ENCODE peak calls at places on chromosomes 3 and 15, in four cellular contexts. One of them, this sample, is unnamed.
A peak's percentile ranks its signal among the peaks of the same experiment; 100 is the strongest.

GRCh38 chr15:64833690-64834089 is 8.0 kb upstream of the PLEKHO2 start:
- DNase-seq in activated T-helper 2 cell treated with anti-CD3 and anti-CD28 coated beads, Interferon-gamma antibody, Interleukin-2, Interleukin-4, amounts not matched to agents 10 μg/mL and 5 μg/mL and 100 μg/mL, durations not matched to agents 14 hours and 24 hours and 36 hours: no peak
- DNase-seq in AG08396: no peak
- DNase-seq in progenitor cell of endocrine pancreas: no peak
- DNase-seq in this sample: no peak

GRCh38 chr3:146801492-146801891 is 196.3 kb upstream of the PLSCR5 start:
- DNase-seq in activated T-helper 2 cell treated with anti-CD3 and anti-CD28 coated beads, Interferon-gamma antibody, Interleukin-2, Interleukin-4, amounts not matched to agents 10 μg/mL and 5 μg/mL and 100 μg/mL, durations not matched to agents 14 hours and 24 hours and 36 hours: no peak
- DNase-seq in progenitor cell of endocrine pancreas: no peak
- DNase-seq in AG08396: no peak
- DNase-seq in this sample: no peak

GRCh38 chr3:183178833-183179549 is 16.5 kb upstream of the LAMP3 start:
- DNase-seq in AG08396: peak; percentile 55
- DNase-seq in progenitor cell of endocrine pancreas: peak; percentile 46
- DNase-seq in activated T-helper 2 cell treated with anti-CD3 and anti-CD28 coated beads, Interferon-gamma antibody, Interleukin-2, Interleukin-4, amounts not matched to agents 10 μg/mL and 5 μg/mL and 100 μg/mL, durations not matched to agents 14 hours and 24 hours and 36 hours: no peak
- DNase-seq in this sample: peak; percentile 61

GRCh38 chr15:68578960-68579935 is at the start of gene CORO2B:
- DNase-seq in progenitor cell of endocrine pancreas: peak; percentile 32
- DNase-seq in activated T-helper 2 cell treated with anti-CD3 and anti-CD28 coated beads, Interferon-gamma antibody, Interleukin-2, Interleukin-4, amounts not matched to agents 10 μg/mL and 5 μg/mL and 100 μg/mL, durations not matched to agents 14 hours and 24 hours and 36 hours: no peak
- DNase-seq in AG08396: peak; percentile 76
- DNase-seq in this sample: peak; percentile 32

GRCh38 chr15:65391732-65392131 is 13.9 kb upstream of the IGDCC3 start:
- DNase-seq in AG08396: no peak
- DNase-seq in progenitor cell of endocrine pancreas: no peak
- DNase-seq in activated T-helper 2 cell treated with anti-CD3 and anti-CD28 coated beads, Interferon-gamma antibody, Interleukin-2, Interleukin-4, amounts not matched to agents 10 μg/mL and 5 μg/mL and 100 μg/mL, durations not matched to agents 14 hours and 24 hours and 36 hours: no peak
- DNase-seq in this sample: no peak

GRCh38 chr3:4979401-4980228 is at the start of gene BHLHE40:
- DNase-seq in progenitor cell of endocrine pancreas: no peak
- DNase-seq in activated T-helper 2 cell treated with anti-CD3 and anti-CD28 coated beads, Interferon-gamma antibody, Interleukin-2, Interleukin-4, amounts not matched to agents 10 μg/mL and 5 μg/mL and 100 μg/mL, durations not matched to agents 14 hours and 24 hours and 36 hours: no peak
- DNase-seq in AG08396: no peak
- DNase-seq in this sample: no peak

GRCh38 chr3:198028718-198029117 is 68.7 kb downstream of the LMLN start:
- DNase-seq in activated T-helper 2 cell treated with anti-CD3 and anti-CD28 coated beads, Interferon-gamma antibody, Interleukin-2, Interleukin-4, amounts not matched to agents 10 μg/mL and 5 μg/mL and 100 μg/mL, durations not matched to agents 14 hours and 24 hours and 36 hours: no peak
- DNase-seq in progenitor cell of endocrine pancreas: no peak
- DNase-seq in AG08396: no peak
- DNase-seq in this sample: no peak

GRCh38 chr3:138314751-138315150 is 14.9 kb downstream of the NME9 start:
- DNase-seq in progenitor cell of endocrine pancreas: no peak
- DNase-seq in AG08396: no peak
- DNase-seq in activated T-helper 2 cell treated with anti-CD3 and anti-CD28 coated beads, Interferon-gamma antibody, Interleukin-2, Interleukin-4, amounts not matched to agents 10 μg/mL and 5 μg/mL and 100 μg/mL, durations not matched to agents 14 hours and 24 hours and 36 hours: no peak
- DNase-seq in this sample: no peak

GRCh38 chr3:61181874-61182273 is 69.4 kb downstream of the FHIT start:
- DNase-seq in AG08396: peak; percentile 7
- DNase-seq in progenitor cell of endocrine pancreas: no peak
- DNase-seq in activated T-helper 2 cell treated with anti-CD3 and anti-CD28 coated beads, Interferon-gamma antibody, Interleukin-2, Interleukin-4, amounts not matched to agents 10 μg/mL and 5 μg/mL and 100 μg/mL, durations not matched to agents 14 hours and 24 hours and 36 hours: no peak
- DNase-seq in this sample: no peak

GRCh38 chr3:100063929-100064461 is 50.3 kb downstream of the FILIP1L start:
- DNase-seq in AG08396: peak; percentile 21
- DNase-seq in progenitor cell of endocrine pancreas: no peak
- DNase-seq in activated T-helper 2 cell treated with anti-CD3 and anti-CD28 coated beads, Interferon-gamma antibody, Interleukin-2, Interleukin-4, amounts not matched to agents 10 μg/mL and 5 μg/mL and 100 μg/mL, durations not matched to agents 14 hours and 24 hours and 36 hours: no peak
- DNase-seq in this sample: no peak

GRCh38 chr3:176431986-176432385 is 765.3 kb downstream of the TBL1XR1 start:
- DNase-seq in activated T-helper 2 cell treated with anti-CD3 and anti-CD28 coated beads, Interferon-gamma antibody, Interleukin-2, Interleukin-4, amounts not matched to agents 10 μg/mL and 5 μg/mL and 100 μg/mL, durations not matched to agents 14 hours and 24 hours and 36 hours: no peak
- DNase-seq in progenitor cell of endocrine pancreas: no peak
- DNase-seq in AG08396: no peak
- DNase-seq in this sample: no peak

GRCh38 chr3:136835817-136836510 is 17.0 kb downstream of the SLC35G2 start:
- DNase-seq in activated T-helper 2 cell treated with anti-CD3 and anti-CD28 coated beads, Interferon-gamma antibody, Interleukin-2, Interleukin-4, amounts not matched to agents 10 μg/mL and 5 μg/mL and 100 μg/mL, durations not matched to agents 14 hours and 24 hours and 36 hours: no peak
- DNase-seq in AG08396: peak; percentile 17
- DNase-seq in progenitor cell of endocrine pancreas: no peak
- DNase-seq in this sample: no peak

GRCh38 chr3:168534761-168535160 is 439.0 kb upstream of the GOLIM4 start:
- DNase-seq in progenitor cell of endocrine pancreas: no peak
- DNase-seq in activated T-helper 2 cell treated with anti-CD3 and anti-CD28 coated beads, Interferon-gamma antibody, Interleukin-2, Interleukin-4, amounts not matched to agents 10 μg/mL and 5 μg/mL and 100 μg/mL, durations not matched to agents 14 hours and 24 hours and 36 hours: no peak
- DNase-seq in AG08396: no peak
- DNase-seq in this sample: no peak

GRCh38 chr3:183116051-183116614 is 16.8 kb upstream of the MCCC1 start:
- DNase-seq in progenitor cell of endocrine pancreas: peak; percentile 72
- DNase-seq in AG08396: no peak
- DNase-seq in activated T-helper 2 cell treated with anti-CD3 and anti-CD28 coated beads, Interferon-gamma antibody, Interleukin-2, Interleukin-4, amounts not matched to agents 10 μg/mL and 5 μg/mL and 100 μg/mL, durations not matched to agents 14 hours and 24 hours and 36 hours: peak; percentile 53
- DNase-seq in this sample: peak; percentile 88

GRCh38 chr3:56691165-56692000 is 8.3 kb upstream of the TASOR start:
- DNase-seq in activated T-helper 2 cell treated with anti-CD3 and anti-CD28 coated beads, Interferon-gamma antibody, Interleukin-2, Interleukin-4, amounts not matched to agents 10 μg/mL and 5 μg/mL and 100 μg/mL, durations not matched to agents 14 hours and 24 hours and 36 hours: no peak
- DNase-seq in AG08396: no peak
- DNase-seq in progenitor cell of endocrine pancreas: no peak
- DNase-seq in this sample: no peak

GRCh38 chr3:171684226-171684625 is 126.1 kb downstream of the PLD1 start:
- DNase-seq in AG08396: no peak
- DNase-seq in progenitor cell of endocrine pancreas: no peak
- DNase-seq in activated T-helper 2 cell treated with anti-CD3 and anti-CD28 coated beads, Interferon-gamma antibody, Interleukin-2, Interleukin-4, amounts not matched to agents 10 μg/mL and 5 μg/mL and 100 μg/mL, durations not matched to agents 14 hours and 24 hours and 36 hours: no peak
- DNase-seq in this sample: no peak

GRCh38 chr3:42014443-42014945 is 52.6 kb upstream of the ULK4 start:
- DNase-seq in progenitor cell of endocrine pancreas: no peak
- DNase-seq in AG08396: no peak
- DNase-seq in activated T-helper 2 cell treated with anti-CD3 and anti-CD28 coated beads, Interferon-gamma antibody, Interleukin-2, Interleukin-4, amounts not matched to agents 10 μg/mL and 5 μg/mL and 100 μg/mL, durations not matched to agents 14 hours and 24 hours and 36 hours: no peak
- DNase-seq in this sample: peak; percentile 61

GRCh38 chr15:85570331-85570730 is 189.9 kb downstream of the AKAP13 start:
- DNase-seq in progenitor cell of endocrine pancreas: no peak
- DNase-seq in activated T-helper 2 cell treated with anti-CD3 and anti-CD28 coated beads, Interferon-gamma antibody, Interleukin-2, Interleukin-4, amounts not matched to agents 10 μg/mL and 5 μg/mL and 100 μg/mL, durations not matched to agents 14 hours and 24 hours and 36 hours: no peak
- DNase-seq in AG08396: no peak
- DNase-seq in this sample: no peak

GRCh38 chr3:56985460-56986327 is 74.8 kb upstream of the SPATA12 start:
- DNase-seq in activated T-helper 2 cell treated with anti-CD3 and anti-CD28 coated beads, Interferon-gamma antibody, Interleukin-2, Interleukin-4, amounts not matched to agents 10 μg/mL and 5 μg/mL and 100 μg/mL, durations not matched to agents 14 hours and 24 hours and 36 hours: no peak
- DNase-seq in progenitor cell of endocrine pancreas: no peak
- DNase-seq in AG08396: no peak
- DNase-seq in this sample: no peak

GRCh38 chr3:46634856-46635255 is 22.5 kb downstream of the FAM240A start:
- DNase-seq in activated T-helper 2 cell treated with anti-CD3 and anti-CD28 coated beads, Interferon-gamma antibody, Interleukin-2, Interleukin-4, amounts not matched to agents 10 μg/mL and 5 μg/mL and 100 μg/mL, durations not matched to agents 14 hours and 24 hours and 36 hours: no peak
- DNase-seq in AG08396: no peak
- DNase-seq in progenitor cell of endocrine pancreas: no peak
- DNase-seq in this sample: no peak

GRCh38 chr15:101497484-101498034 is 8.1 kb upstream of the PCSK6 start:
- DNase-seq in AG08396: no peak
- DNase-seq in progenitor cell of endocrine pancreas: no peak
- DNase-seq in activated T-helper 2 cell treated with anti-CD3 and anti-CD28 coated beads, Interferon-gamma antibody, Interleukin-2, Interleukin-4, amounts not matched to agents 10 μg/mL and 5 μg/mL and 100 μg/mL, durations not matched to agents 14 hours and 24 hours and 36 hours: no peak
- DNase-seq in this sample: no peak

GRCh38 chr3:172311217-172311616 is 137.0 kb downstream of the GHSR start:
- DNase-seq in AG08396: no peak
- DNase-seq in activated T-helper 2 cell treated with anti-CD3 and anti-CD28 coated beads, Interferon-gamma antibody, Interleukin-2, Interleukin-4, amounts not matched to agents 10 μg/mL and 5 μg/mL and 100 μg/mL, durations not matched to agents 14 hours and 24 hours and 36 hours: no peak
- DNase-seq in progenitor cell of endocrine pancreas: no peak
- DNase-seq in this sample: no peak

GRCh38 chr3:131033480-131034080 is 6.9 kb downstream of the NEK11 start:
- DNase-seq in activated T-helper 2 cell treated with anti-CD3 and anti-CD28 coated beads, Interferon-gamma antibody, Interleukin-2, Interleukin-4, amounts not matched to agents 10 μg/mL and 5 μg/mL and 100 μg/mL, durations not matched to agents 14 hours and 24 hours and 36 hours: no peak
- DNase-seq in AG08396: no peak
- DNase-seq in progenitor cell of endocrine pancreas: no peak
- DNase-seq in this sample: peak; percentile 57

GRCh38 chr15:68400066-68400456 is 31.9 kb downstream of the ITGA11 start:
- DNase-seq in AG08396: no peak
- DNase-seq in progenitor cell of endocrine pancreas: no peak
- DNase-seq in activated T-helper 2 cell treated with anti-CD3 and anti-CD28 coated beads, Interferon-gamma antibody, Interleukin-2, Interleukin-4, amounts not matched to agents 10 μg/mL and 5 μg/mL and 100 μg/mL, durations not matched to agents 14 hours and 24 hours and 36 hours: no peak
- DNase-seq in this sample: no peak

GRCh38 chr3:4776980-4777581 is 202.2 kb upstream of the BHLHE40 start:
- DNase-seq in AG08396: no peak
- DNase-seq in activated T-helper 2 cell treated with anti-CD3 and anti-CD28 coated beads, Interferon-gamma antibody, Interleukin-2, Interleukin-4, amounts not matched to agents 10 μg/mL and 5 μg/mL and 100 μg/mL, durations not matched to agents 14 hours and 24 hours and 36 hours: peak; percentile 37
- DNase-seq in progenitor cell of endocrine pancreas: no peak
- DNase-seq in this sample: no peak

GRCh38 chr3:129663045-129663446 is 56.6 kb upstream of the PLXND1 start:
- DNase-seq in progenitor cell of endocrine pancreas: no peak
- DNase-seq in AG08396: no peak
- DNase-seq in activated T-helper 2 cell treated with anti-CD3 and anti-CD28 coated beads, Interferon-gamma antibody, Interleukin-2, Interleukin-4, amounts not matched to agents 10 μg/mL and 5 μg/mL and 100 μg/mL, durations not matched to agents 14 hours and 24 hours and 36 hours: no peak
- DNase-seq in this sample: no peak

GRCh38 chr3:73661262-73661661 is 36.5 kb upstream of the PDZRN3 start:
- DNase-seq in activated T-helper 2 cell treated with anti-CD3 and anti-CD28 coated beads, Interferon-gamma antibody, Interleukin-2, Interleukin-4, amounts not matched to agents 10 μg/mL and 5 μg/mL and 100 μg/mL, durations not matched to agents 14 hours and 24 hours and 36 hours: no peak
- DNase-seq in AG08396: peak; percentile 8
- DNase-seq in progenitor cell of endocrine pancreas: no peak
- DNase-seq in this sample: no peak

GRCh38 chr3:195160257-195160898 is 110.6 kb downstream of the XXYLT1 start:
- DNase-seq in AG08396: peak; percentile 72
- DNase-seq in activated T-helper 2 cell treated with anti-CD3 and anti-CD28 coated beads, Interferon-gamma antibody, Interleukin-2, Interleukin-4, amounts not matched to agents 10 μg/mL and 5 μg/mL and 100 μg/mL, durations not matched to agents 14 hours and 24 hours and 36 hours: no peak
- DNase-seq in progenitor cell of endocrine pancreas: no peak
- DNase-seq in this sample: no peak

GRCh38 chr3:12224181-12225147 is 64.4 kb upstream of the PPARG start:
- DNase-seq in AG08396: no peak
- DNase-seq in activated T-helper 2 cell treated with anti-CD3 and anti-CD28 coated beads, Interferon-gamma antibody, Interleukin-2, Interleukin-4, amounts not matched to agents 10 μg/mL and 5 μg/mL and 100 μg/mL, durations not matched to agents 14 hours and 24 hours and 36 hours: no peak
- DNase-seq in progenitor cell of endocrine pancreas: no peak
- DNase-seq in this sample: no peak

GRCh38 chr15:63146684-63147083 is 10.6 kb downstream of the RPS27L start:
- DNase-seq in AG08396: no peak
- DNase-seq in activated T-helper 2 cell treated with anti-CD3 and anti-CD28 coated beads, Interferon-gamma antibody, Interleukin-2, Interleukin-4, amounts not matched to agents 10 μg/mL and 5 μg/mL and 100 μg/mL, durations not matched to agents 14 hours and 24 hours and 36 hours: no peak
- DNase-seq in progenitor cell of endocrine pancreas: no peak
- DNase-seq in this sample: no peak

GRCh38 chr15:70748281-70748747 is 15.0 kb downstream of the UACA start:
- DNase-seq in activated T-helper 2 cell treated with anti-CD3 and anti-CD28 coated beads, Interferon-gamma antibody, Interleukin-2, Interleukin-4, amounts not matched to agents 10 μg/mL and 5 μg/mL and 100 μg/mL, durations not matched to agents 14 hours and 24 hours and 36 hours: no peak
- DNase-seq in progenitor cell of endocrine pancreas: no peak
- DNase-seq in AG08396: peak; percentile 22
- DNase-seq in this sample: no peak

GRCh38 chr3:49723301-49723630 is 485 bp downstream of the GMPPB start:
- DNase-seq in progenitor cell of endocrine pancreas: peak; percentile 38
- DNase-seq in activated T-helper 2 cell treated with anti-CD3 and anti-CD28 coated beads, Interferon-gamma antibody, Interleukin-2, Interleukin-4, amounts not matched to agents 10 μg/mL and 5 μg/mL and 100 μg/mL, durations not matched to agents 14 hours and 24 hours and 36 hours: peak; percentile 66
- DNase-seq in AG08396: peak; percentile 58
- DNase-seq in this sample: peak; percentile 65

GRCh38 chr3:30779686-30780287 is 114.7 kb downstream of the GADL1 start:
- DNase-seq in AG08396: peak; percentile 43
- DNase-seq in progenitor cell of endocrine pancreas: no peak
- DNase-seq in activated T-helper 2 cell treated with anti-CD3 and anti-CD28 coated beads, Interferon-gamma antibody, Interleukin-2, Interleukin-4, amounts not matched to agents 10 μg/mL and 5 μg/mL and 100 μg/mL, durations not matched to agents 14 hours and 24 hours and 36 hours: no peak
- DNase-seq in this sample: no peak

GRCh38 chr15:66934315-66934930 is 131.0 kb upstream of the SMAD3 start:
- DNase-seq in progenitor cell of endocrine pancreas: no peak
- DNase-seq in AG08396: no peak
- DNase-seq in activated T-helper 2 cell treated with anti-CD3 and anti-CD28 coated beads, Interferon-gamma antibody, Interleukin-2, Interleukin-4, amounts not matched to agents 10 μg/mL and 5 μg/mL and 100 μg/mL, durations not matched to agents 14 hours and 24 hours and 36 hours: no peak
- DNase-seq in this sample: no peak

GRCh38 chr15:27353837-27354236 is 382.9 kb downstream of the GABRG3 start:
- DNase-seq in progenitor cell of endocrine pancreas: no peak
- DNase-seq in AG08396: no peak
- DNase-seq in activated T-helper 2 cell treated with anti-CD3 and anti-CD28 coated beads, Interferon-gamma antibody, Interleukin-2, Interleukin-4, amounts not matched to agents 10 μg/mL and 5 μg/mL and 100 μg/mL, durations not matched to agents 14 hours and 24 hours and 36 hours: no peak
- DNase-seq in this sample: no peak

GRCh38 chr3:48232734-48233133 is 8.2 kb upstream of the ZNF589 start:
- DNase-seq in AG08396: peak; percentile 64
- DNase-seq in progenitor cell of endocrine pancreas: peak; percentile 37
- DNase-seq in activated T-helper 2 cell treated with anti-CD3 and anti-CD28 coated beads, Interferon-gamma antibody, Interleukin-2, Interleukin-4, amounts not matched to agents 10 μg/mL and 5 μg/mL and 100 μg/mL, durations not matched to agents 14 hours and 24 hours and 36 hours: peak; percentile 45
- DNase-seq in this sample: peak; percentile 55

GRCh38 chr3:149744630-149745029 is 7.7 kb downstream of the COMMD2 start:
- DNase-seq in AG08396: no peak
- DNase-seq in progenitor cell of endocrine pancreas: no peak
- DNase-seq in activated T-helper 2 cell treated with anti-CD3 and anti-CD28 coated beads, Interferon-gamma antibody, Interleukin-2, Interleukin-4, amounts not matched to agents 10 μg/mL and 5 μg/mL and 100 μg/mL, durations not matched to agents 14 hours and 24 hours and 36 hours: no peak
- DNase-seq in this sample: no peak

GRCh38 chr3:189331002-189331418 is 159.2 kb downstream of the TPRG1 start:
- DNase-seq in activated T-helper 2 cell treated with anti-CD3 and anti-CD28 coated beads, Interferon-gamma antibody, Interleukin-2, Interleukin-4, amounts not matched to agents 10 μg/mL and 5 μg/mL and 100 μg/mL, durations not matched to agents 14 hours and 24 hours and 36 hours: no peak
- DNase-seq in progenitor cell of endocrine pancreas: no peak
- DNase-seq in AG08396: no peak
- DNase-seq in this sample: no peak

This sample was measured in B cell.